ENCODE peak calls at places on chromosomes 4 and X, in six cellular contexts. One of them, this sample, is unnamed.

GRCh38 chr4:85398276-85398675 is 76.7 kb upstream of the ARHGAP24 start:
- DNase-seq in Panc1: no peak
- DNase-seq in fibroblast of mammary gland: peak; percentile 74
- DNase-seq in AG10803: peak; percentile 49
- DNase-seq in effector memory CD4-positive, alpha-beta T cell: no peak
- DNase-seq in lung: no peak
- DNase-seq in this sample: no peak

GRCh38 chrX:15451913-15452312 is 41.2 kb downstream of the PIR start:
- DNase-seq in Panc1: no peak
- DNase-seq in AG10803: peak; percentile 43
- DNase-seq in lung: no peak
- DNase-seq in effector memory CD4-positive, alpha-beta T cell: no peak
- DNase-seq in fibroblast of mammary gland: peak; percentile 67
- DNase-seq in this sample: no peak

GRCh38 chr4:186931519-186931918 is 207.9 kb upstream of the FAT1 start:
- DNase-seq in effector memory CD4-positive, alpha-beta T cell: no peak
- DNase-seq in lung: no peak
- DNase-seq in AG10803: peak; percentile 84
- DNase-seq in fibroblast of mammary gland: peak; percentile 77
- DNase-seq in Panc1: no peak
- DNase-seq in this sample: no peak

GRCh38 chr4:128558896-128559669 is 250.4 kb upstream of the JADE1 start:
- DNase-seq in effector memory CD4-positive, alpha-beta T cell: no peak
- DNase-seq in fibroblast of mammary gland: peak; percentile 88
- DNase-seq in Panc1: no peak
- DNase-seq in lung: no peak
- DNase-seq in AG10803: peak; percentile 91
- DNase-seq in this sample: no peak

GRCh38 chrX:41530082-41530481 is 82.9 kb downstream of the NYX start:
- DNase-seq in AG10803: no peak
- DNase-seq in fibroblast of mammary gland: no peak
- DNase-seq in lung: no peak
- DNase-seq in effector memory CD4-positive, alpha-beta T cell: no peak
- DNase-seq in Panc1: no peak
- DNase-seq in this sample: no peak

GRCh38 chr4:153497091-153497531 is 31.0 kb downstream of the TMEM131L start:
- DNase-seq in lung: no peak
- DNase-seq in AG10803: no peak
- DNase-seq in effector memory CD4-positive, alpha-beta T cell: no peak
- DNase-seq in Panc1: no peak
- DNase-seq in fibroblast of mammary gland: peak; percentile 54
- DNase-seq in this sample: no peak

GRCh38 chrX:40310016-40310415 is 212.3 kb upstream of the BCOR start:
- DNase-seq in lung: no peak
- DNase-seq in fibroblast of mammary gland: no peak
- DNase-seq in Panc1: no peak
- DNase-seq in AG10803: no peak
- DNase-seq in effector memory CD4-positive, alpha-beta T cell: no peak
- DNase-seq in this sample: no peak

GRCh38 chr4:76279462-76279861 is 27.1 kb upstream of the STBD1 start:
- DNase-seq in Panc1: no peak
- DNase-seq in fibroblast of mammary gland: no peak
- DNase-seq in lung: no peak
- DNase-seq in AG10803: no peak
- DNase-seq in effector memory CD4-positive, alpha-beta T cell: no peak
- DNase-seq in this sample: no peak

GRCh38 chrX:45165726-45166125 is 35.0 kb downstream of the DIPK2B start:
- DNase-seq in AG10803: no peak
- DNase-seq in effector memory CD4-positive, alpha-beta T cell: no peak
- DNase-seq in Panc1: no peak
- DNase-seq in fibroblast of mammary gland: no peak
- DNase-seq in lung: no peak
- DNase-seq in this sample: no peak

GRCh38 chr4:186621959-186622553 is 66.7 kb upstream of the MTNR1A start:
- DNase-seq in lung: no peak
- DNase-seq in fibroblast of mammary gland: peak; percentile 90
- DNase-seq in AG10803: peak; percentile 92
- DNase-seq in Panc1: no peak
- DNase-seq in effector memory CD4-positive, alpha-beta T cell: no peak
- DNase-seq in this sample: no peak

GRCh38 chrX:55135171-55135570 is 46.4 kb downstream of the PAGE2 start:
- DNase-seq in AG10803: peak; percentile 29
- DNase-seq in fibroblast of mammary gland: peak; percentile 31
- DNase-seq in lung: no peak
- DNase-seq in Panc1: peak; percentile 24
- DNase-seq in effector memory CD4-positive, alpha-beta T cell: no peak
- DNase-seq in this sample: peak; percentile 19

GRCh38 chr4:93870876-93871458 is 42.4 kb downstream of the ATOH1 start:
- DNase-seq in AG10803: no peak
- DNase-seq in Panc1: no peak
- DNase-seq in lung: no peak
- DNase-seq in fibroblast of mammary gland: no peak
- DNase-seq in effector memory CD4-positive, alpha-beta T cell: no peak
- DNase-seq in this sample: no peak

GRCh38 chr4:169931996-169932395 is 94.2 kb downstream of the MFAP3L start:
- DNase-seq in fibroblast of mammary gland: no peak
- DNase-seq in lung: no peak
- DNase-seq in Panc1: no peak
- DNase-seq in effector memory CD4-positive, alpha-beta T cell: no peak
- DNase-seq in AG10803: no peak
- DNase-seq in this sample: no peak

GRCh38 chrX:45540181-45540580 is 339.5 kb upstream of the DIPK2B start:
- DNase-seq in fibroblast of mammary gland: no peak
- DNase-seq in effector memory CD4-positive, alpha-beta T cell: no peak
- DNase-seq in AG10803: peak; percentile 64
- DNase-seq in Panc1: no peak
- DNase-seq in lung: no peak
- DNase-seq in this sample: no peak

GRCh38 chr4:110550260-110550659 is 72.6 kb downstream of the PITX2 start:
- DNase-seq in lung: no peak
- DNase-seq in AG10803: peak; percentile 19
- DNase-seq in fibroblast of mammary gland: peak; percentile 36
- DNase-seq in effector memory CD4-positive, alpha-beta T cell: no peak
- DNase-seq in Panc1: no peak
- DNase-seq in this sample: no peak

GRCh38 chrX:130091976-130092522 is 18.2 kb downstream of the ELF4 start:
- DNase-seq in Panc1: no peak
- DNase-seq in AG10803: no peak
- DNase-seq in lung: peak; percentile 64
- DNase-seq in fibroblast of mammary gland: no peak
- DNase-seq in effector memory CD4-positive, alpha-beta T cell: peak; percentile 80
- DNase-seq in this sample: peak; percentile 58
- H3K4me3 ChIP-seq in Panc1: no peak overlapping the region
- H3K4me3 ChIP-seq in AG10803: no peak overlapping the region
- H3K4me3 ChIP-seq in lung: no peak overlapping the region
- H3K4me3 ChIP-seq in fibroblast of mammary gland: no peak overlapping the region
- H3K4me3 ChIP-seq in effector memory CD4-positive, alpha-beta T cell: peak overlapping the region; percentile 40
- H3K4me3 ChIP-seq in this sample: no peak overlapping the region

GRCh38 chrX:56766554-56767412 is 37.7 kb downstream of the NBDY start:
- DNase-seq in effector memory CD4-positive, alpha-beta T cell: no peak
- DNase-seq in fibroblast of mammary gland: peak; percentile 30
- DNase-seq in Panc1: no peak
- DNase-seq in lung: peak; percentile 28
- DNase-seq in AG10803: peak; percentile 57
- DNase-seq in this sample: no peak
- H3K4me3 ChIP-seq in effector memory CD4-positive, alpha-beta T cell: peak overlapping the region; percentile 50
- H3K4me3 ChIP-seq in fibroblast of mammary gland: peak overlapping the region; percentile 35
- H3K4me3 ChIP-seq in Panc1: no peak overlapping the region
- H3K4me3 ChIP-seq in lung: peak overlapping the region; percentile 42
- H3K4me3 ChIP-seq in AG10803: no peak overlapping the region
- H3K4me3 ChIP-seq in this sample: peak overlapping the region; percentile 53

GRCh38 chr4:183398298-183399129 is 45.9 kb upstream of the CDKN2AIP start:
- DNase-seq in fibroblast of mammary gland: peak; percentile 72
- DNase-seq in AG10803: peak; percentile 76
- DNase-seq in lung: peak; percentile 68
- DNase-seq in effector memory CD4-positive, alpha-beta T cell: peak; percentile 21
- DNase-seq in Panc1: no peak
- DNase-seq in this sample: peak; percentile 90

GRCh38 chr4:183400035-183400434 is 44.4 kb upstream of the CDKN2AIP start:
- DNase-seq in lung: no peak
- DNase-seq in Panc1: no peak
- DNase-seq in AG10803: no peak
- DNase-seq in effector memory CD4-positive, alpha-beta T cell: no peak
- DNase-seq in fibroblast of mammary gland: no peak
- DNase-seq in this sample: no peak

GRCh38 chr4:183399616-183400015 is 44.8 kb upstream of the CDKN2AIP start:
- DNase-seq in effector memory CD4-positive, alpha-beta T cell: no peak
- DNase-seq in fibroblast of mammary gland: no peak
- DNase-seq in lung: no peak
- DNase-seq in Panc1: no peak
- DNase-seq in AG10803: peak; percentile 44
- DNase-seq in this sample: no peak

GRCh38 chr4:183397741-183398297 is 46.6 kb upstream of the CDKN2AIP start:
- DNase-seq in effector memory CD4-positive, alpha-beta T cell: no peak
- DNase-seq in fibroblast of mammary gland: no peak
- DNase-seq in Panc1: no peak
- DNase-seq in AG10803: no peak
- DNase-seq in lung: no peak
- DNase-seq in this sample: no peak

DNA sequence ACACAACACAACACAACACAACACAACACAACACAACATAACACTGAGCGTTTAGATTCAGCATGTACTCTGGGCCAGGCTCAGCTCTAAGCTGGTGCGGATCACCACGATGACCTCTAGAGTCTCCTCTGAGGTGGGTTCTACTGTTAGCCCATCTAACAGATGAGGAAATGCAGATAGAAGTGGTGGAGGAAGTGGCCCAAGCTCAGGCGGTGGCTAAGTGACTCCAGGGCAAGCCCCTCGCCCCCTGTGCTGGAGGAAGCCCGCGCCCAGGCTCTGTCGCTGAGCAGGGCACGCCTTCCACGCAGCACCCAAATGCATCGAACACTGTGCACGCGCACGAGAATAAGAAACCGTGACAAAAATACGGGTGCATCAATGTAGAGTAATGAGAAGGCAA is 45.3 kb upstream of the CDKN2AIP start:
- DNase-seq in Panc1: no peak
- DNase-seq in effector memory CD4-positive, alpha-beta T cell: no peak
- DNase-seq in AG10803: no peak
- DNase-seq in fibroblast of mammary gland: no peak
- DNase-seq in lung: no peak
- DNase-seq in this sample: no peak
- H3K4me3 ChIP-seq in Panc1: peak overlapping the region; percentile 57
- H3K4me3 ChIP-seq in effector memory CD4-positive, alpha-beta T cell: no peak overlapping the region
- H3K4me3 ChIP-seq in AG10803: peak overlapping the region; percentile 54
- H3K4me3 ChIP-seq in fibroblast of mammary gland: no peak overlapping the region
- H3K4me3 ChIP-seq in lung: no peak overlapping the region
- H3K4me3 ChIP-seq in this sample: no peak overlapping the region

GRCh38 chr4:118280501-118281218 is 72.1 kb downstream of the PRSS12 start:
- DNase-seq in AG10803: peak; percentile 73
- DNase-seq in Panc1: peak; percentile 41
- DNase-seq in fibroblast of mammary gland: peak; percentile 81
- DNase-seq in effector memory CD4-positive, alpha-beta T cell: peak; percentile 11
- DNase-seq in lung: peak; percentile 68
- DNase-seq in this sample: peak; percentile 71
- H3K4me3 ChIP-seq in AG10803: peak overlapping the region; percentile 90
- H3K4me3 ChIP-seq in Panc1: no peak overlapping the region
- H3K4me3 ChIP-seq in fibroblast of mammary gland: peak overlapping the region; percentile 82
- H3K4me3 ChIP-seq in effector memory CD4-positive, alpha-beta T cell: no peak overlapping the region
- H3K4me3 ChIP-seq in lung: no peak overlapping the region
- H3K4me3 ChIP-seq in this sample: no peak overlapping the region

GRCh38 chrX:119622356-119623232 is 16.4 kb upstream of the NKRF start:
- DNase-seq in fibroblast of mammary gland: peak; percentile 88
- DNase-seq in lung: no peak
- DNase-seq in effector memory CD4-positive, alpha-beta T cell: no peak
- DNase-seq in Panc1: no peak
- DNase-seq in AG10803: peak; percentile 71
- DNase-seq in this sample: no peak

GRCh38 chrX:119624417-119624816 is 18.2 kb upstream of the NKRF start:
- DNase-seq in fibroblast of mammary gland: no peak
- DNase-seq in lung: no peak
- DNase-seq in Panc1: no peak
- DNase-seq in effector memory CD4-positive, alpha-beta T cell: no peak
- DNase-seq in AG10803: no peak
- DNase-seq in this sample: no peak

GRCh38 chrX:119625843-119626242 is 19.6 kb upstream of the NKRF start:
- DNase-seq in AG10803: no peak
- DNase-seq in effector memory CD4-positive, alpha-beta T cell: no peak
- DNase-seq in lung: no peak
- DNase-seq in fibroblast of mammary gland: no peak
- DNase-seq in Panc1: no peak
- DNase-seq in this sample: no peak

GRCh38 chrX:119624951-119625668 is 18.9 kb upstream of the NKRF start:
- DNase-seq in lung: no peak
- DNase-seq in fibroblast of mammary gland: no peak
- DNase-seq in effector memory CD4-positive, alpha-beta T cell: no peak
- DNase-seq in AG10803: no peak
- DNase-seq in Panc1: no peak
- DNase-seq in this sample: no peak
- H3K4me3 ChIP-seq in lung: no peak overlapping the region
- H3K4me3 ChIP-seq in fibroblast of mammary gland: no peak overlapping the region
- H3K4me3 ChIP-seq in effector memory CD4-positive, alpha-beta T cell: no peak overlapping the region
- H3K4me3 ChIP-seq in AG10803: no peak overlapping the region
- H3K4me3 ChIP-seq in Panc1: no peak overlapping the region
- H3K4me3 ChIP-seq in this sample: no peak overlapping the region

GRCh38 chrX:56802428-56802827 is 73.4 kb downstream of the NBDY start:
- DNase-seq in Panc1: no peak
- DNase-seq in AG10803: no peak
- DNase-seq in effector memory CD4-positive, alpha-beta T cell: no peak
- DNase-seq in lung: no peak
- DNase-seq in fibroblast of mammary gland: no peak
- DNase-seq in this sample: no peak
- H3K4me3 ChIP-seq in Panc1: no peak overlapping the region
- H3K4me3 ChIP-seq in AG10803: no peak overlapping the region
- H3K4me3 ChIP-seq in effector memory CD4-positive, alpha-beta T cell: no peak overlapping the region
- H3K4me3 ChIP-seq in lung: no peak overlapping the region
- H3K4me3 ChIP-seq in fibroblast of mammary gland: no peak overlapping the region
- H3K4me3 ChIP-seq in this sample: no peak overlapping the region

GRCh38 chrX:149629730-149630387 is 1.7 kb downstream of the TMEM185A start:
- DNase-seq in effector memory CD4-positive, alpha-beta T cell: no peak
- DNase-seq in fibroblast of mammary gland: no peak
- DNase-seq in lung: no peak
- DNase-seq in AG10803: no peak
- DNase-seq in Panc1: no peak
- DNase-seq in this sample: no peak

GRCh38 chrX:149628280-149628679 is 3.3 kb downstream of the TMEM185A start:
- DNase-seq in effector memory CD4-positive, alpha-beta T cell: no peak
- DNase-seq in lung: no peak
- DNase-seq in AG10803: no peak
- DNase-seq in fibroblast of mammary gland: no peak
- DNase-seq in Panc1: no peak
- DNase-seq in this sample: no peak

GRCh38 chrX:149631293-149632165 is at the start of gene TMEM185A:
- DNase-seq in Panc1: no peak
- DNase-seq in AG10803: peak; percentile 31
- DNase-seq in effector memory CD4-positive, alpha-beta T cell: peak; percentile 54
- DNase-seq in fibroblast of mammary gland: peak; percentile 23
- DNase-seq in lung: peak; percentile 71
- DNase-seq in this sample: peak; percentile 73

GRCh38 chrX:149628768-149629167 is 2.8 kb downstream of the TMEM185A start:
- DNase-seq in Panc1: no peak
- DNase-seq in AG10803: no peak
- DNase-seq in effector memory CD4-positive, alpha-beta T cell: no peak
- DNase-seq in lung: no peak
- DNase-seq in fibroblast of mammary gland: no peak
- DNase-seq in this sample: no peak

GRCh38 chrX:149630681-149631292 is 805 bp downstream of the TMEM185A start:
- DNase-seq in AG10803: peak; percentile 61
- DNase-seq in Panc1: no peak
- DNase-seq in fibroblast of mammary gland: peak; percentile 47
- DNase-seq in lung: no peak
- DNase-seq in effector memory CD4-positive, alpha-beta T cell: no peak
- DNase-seq in this sample: no peak
- H3K4me3 ChIP-seq in AG10803: peak overlapping the region; percentile 67
- H3K4me3 ChIP-seq in Panc1: peak overlapping the region; percentile 61
- H3K4me3 ChIP-seq in fibroblast of mammary gland: peak overlapping the region; percentile 60
- H3K4me3 ChIP-seq in lung: peak overlapping the region; percentile 75
- H3K4me3 ChIP-seq in effector memory CD4-positive, alpha-beta T cell: peak overlapping the region; percentile 72
- H3K4me3 ChIP-seq in this sample: peak overlapping the region; percentile 58

GRCh38 chrX:153507484-153508178 is 9.8 kb upstream of the ATP2B3 start:
- DNase-seq in AG10803: peak; percentile 59
- DNase-seq in lung: peak; percentile 81
- DNase-seq in effector memory CD4-positive, alpha-beta T cell: peak; percentile 65
- DNase-seq in fibroblast of mammary gland: peak; percentile 59
- DNase-seq in Panc1: peak; percentile 12
- DNase-seq in this sample: peak; percentile 93
- H3K4me3 ChIP-seq in AG10803: no peak overlapping the region
- H3K4me3 ChIP-seq in lung: no peak overlapping the region
- H3K4me3 ChIP-seq in effector memory CD4-positive, alpha-beta T cell: no peak overlapping the region
- H3K4me3 ChIP-seq in fibroblast of mammary gland: no peak overlapping the region
- H3K4me3 ChIP-seq in Panc1: peak overlapping the region; percentile 17
- H3K4me3 ChIP-seq in this sample: no peak overlapping the region